ENCODE peak calls at places on chromosomes 1 and 21, in six cellular contexts. C is uterus; M is tibial nerve; B is CD8-positive, alpha-beta memory T cell; A is lower lobe of right lung; X is adipocyte. N is an unnamed sample.

GRCh38 chr1:234699795-234700665 is 90.1 kb upstream of the IRF2BP2 start:
- DNase-seq in C (no peak), M (peak), B (peak), A (no peak), X (peak), N (no peak)

GRCh38 chr1:110087812-110088738 is 17.6 kb upstream of the ALX3 start:
- DNase-seq in C (no peak), M (peak), B (peak), A (no peak), X (peak), N (peak)

GRCh38 chr1:39615086-39615662 is 24.3 kb downstream of the HEYL start:
- DNase-seq in C (no peak), M (no peak), B (no peak), A (no peak), X (no peak), N (no peak)

GRCh38 chr1:2476066-2476999 is at the start of gene PLCH2:
- DNase-seq in C (no peak), M (no peak), B (no peak), A (no peak), X (no peak), N (no peak)

GRCh38 chr1:37994886-37995566 is 5.2 kb upstream of the SF3A3 start:
- DNase-seq in C (no peak), M (no peak), B (no peak), A (no peak), X (no peak), N (no peak)

GRCh38 chr1:44405804-44406743 is 1.0 kb downstream of the RNF220 start:
- DNase-seq in C (no peak), M (no peak), B (no peak), A (peak), X (peak), N (peak)

GRCh38 chr1:226248091-226248490 is 24.6 kb downstream of the MIXL1 start:
- DNase-seq in C (no peak), M (no peak), B (no peak), A (no peak), X (peak), N (no peak)

GRCh38 chr1:225825078-225825477 is 15.2 kb downstream of the EPHX1 start:
- DNase-seq in C (no peak), M (no peak), B (no peak), A (no peak), X (no peak), N (peak)

GRCh38 chr1:29385966-29386365 is 149.6 kb downstream of the PTPRU start:
- DNase-seq in C (no peak), M (no peak), B (no peak), A (no peak), X (no peak), N (no peak)

GRCh38 chr1:66346057-66346795 is 187.7 kb upstream of the SGIP1 start:
- DNase-seq in C (no peak), M (no peak), B (no peak), A (no peak), X (no peak), N (no peak)

GRCh38 chr1:92820024-92820423 is 11.8 kb upstream of the RPL5 start:
- DNase-seq in C (no peak), M (no peak), B (no peak), A (no peak), X (peak), N (no peak)

GRCh38 chr1:110464340-110464739 is 13.4 kb downstream of the PROK1 start:
- DNase-seq in C (no peak), M (no peak), B (no peak), A (no peak), X (peak), N (no peak)

GRCh38 chr21:20729376-20729775 is 268.8 kb upstream of the NCAM2 start:
- DNase-seq in C (no peak), M (no peak), B (no peak), A (no peak), X (no peak), N (no peak)

GRCh38 chr1:244834596-244835275 is 722 bp upstream of the COX20 start:
- DNase-seq in C (no peak), M (peak), B (peak), A (peak), X (peak), N (peak)

GRCh38 chr1:11690669-11691301 is 725 bp upstream of the DRAXIN start:
- DNase-seq in C (no peak), M (no peak), B (no peak), A (no peak), X (no peak), N (no peak)

GRCh38 chr1:6634278-6635052 is 9.8 kb downstream of the THAP3 start:
- DNase-seq in C (peak), M (peak), B (peak), A (peak), X (peak), N (peak)

GRCh38 chr1:33985166-33985565 is 121.3 kb downstream of the HMGB4 start:
- DNase-seq in C (no peak), M (no peak), B (no peak), A (no peak), X (peak), N (no peak)

GRCh38 chr1:230987446-230987845 is 8.6 kb downstream of the ARV1 start:
- DNase-seq in C (no peak), M (no peak), B (no peak), A (no peak), X (no peak), N (no peak)

GRCh38 chr1:39872698-39873097 is 10.6 kb downstream of the TRIT1 start:
- DNase-seq in C (no peak), M (no peak), B (no peak), A (no peak), X (no peak), N (no peak)

GRCh38 chr1:70360321-70360720 is 5.8 kb upstream of the ANKRD13C start:
- DNase-seq in C (no peak), M (no peak), B (no peak), A (no peak), X (no peak), N (no peak)

GRCh38 chr1:207998691-207999090 is 87.8 kb upstream of the CD34 start:
- DNase-seq in C (no peak), M (no peak), B (no peak), A (no peak), X (no peak), N (no peak)

GRCh38 chr1:213681788-213682340 is 305.9 kb upstream of the PROX1 start:
- DNase-seq in C (no peak), M (no peak), B (no peak), A (no peak), X (no peak), N (no peak)

GRCh38 chr21:41880153-41880552 is 1.0 kb upstream of the PRDM15 start:
- DNase-seq in C (no peak), M (no peak), B (no peak), A (no peak), X (no peak), N (no peak)

GRCh38 chr1:168467452-168467851 is 76.3 kb downstream of the XCL2 start:
- DNase-seq in C (no peak), M (no peak), B (no peak), A (no peak), X (no peak), N (no peak)
- H3K4me3 ChIP-seq in C (no peak), M (no peak), B (peak), A (no peak), X (no peak), N (no peak)

GRCh38 chr1:42013881-42014470 is 95.3 kb upstream of the HIVEP3 start:
- DNase-seq in C (no peak), M (peak), B (no peak), A (no peak), X (no peak), N (no peak)
- H3K4me3 ChIP-seq in C (no peak), M (no peak), B (peak), A (no peak), X (no peak), N (no peak)

GRCh38 chr1:83995649-83996048 is 3.3 kb downstream of the TTLL7 start:
- DNase-seq in C (no peak), M (no peak), B (no peak), A (no peak), X (no peak), N (no peak)
- H3K4me3 ChIP-seq in C (no peak), M (no peak), B (no peak), A (no peak), X (no peak), N (no peak)

DNA sequence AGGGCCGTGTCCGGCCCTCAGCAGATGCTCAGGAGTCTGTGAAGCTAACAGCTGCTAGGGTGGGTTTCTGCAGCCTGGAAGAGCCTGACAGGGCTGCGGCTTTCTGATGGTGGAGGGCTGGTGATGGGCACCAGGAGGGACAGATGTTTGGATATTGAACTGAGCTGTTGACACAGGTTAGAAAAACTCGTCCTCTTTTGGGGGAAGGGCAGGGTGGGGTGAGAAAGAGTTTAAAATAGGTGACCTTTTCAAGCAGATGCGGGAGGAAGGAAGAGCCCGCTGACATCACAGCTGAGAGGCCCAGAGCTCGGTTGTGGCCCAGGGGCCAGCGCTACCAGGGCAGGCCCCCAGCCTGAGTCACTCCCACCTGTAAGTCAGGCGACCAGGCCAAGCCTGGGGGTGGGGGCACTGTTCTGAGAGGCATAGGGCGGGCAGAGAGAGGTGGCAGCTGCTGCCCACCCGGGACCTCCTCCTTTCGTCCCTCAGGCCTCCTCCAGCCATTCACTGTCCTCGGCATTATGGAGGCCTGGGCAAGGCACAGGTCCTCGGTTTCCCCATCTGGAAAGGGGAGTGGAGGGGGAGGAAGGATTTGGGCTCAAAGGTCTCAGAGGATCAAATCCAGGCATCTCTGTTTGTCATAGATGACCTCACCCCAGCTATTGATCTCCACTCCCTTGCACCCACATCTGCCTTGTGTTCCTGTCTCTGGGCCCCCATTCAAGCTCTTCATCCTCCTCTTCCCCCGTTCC is 32.3 kb upstream of the ID3 start:
- DNase-seq in C (no peak), M (no peak), B (peak), A (no peak), X (no peak), N (no peak)
- H3K4me3 ChIP-seq in C (no peak), M (no peak), B (no peak), A (no peak), X (no peak), N (no peak)

N was measured in pancreas.